ENCODE peak calls at places on chromosomes 3 and 15, in five cellular contexts. V is hepatic stellate cell, E is spleen, M is AG08396, T is epithelial cell of prostate. N is an unnamed sample.

GRCh38 chr3:9384141-9384828 is 13.1 kb upstream of the SETD5 start:
- DNase-seq in T (no peak), M (no peak), E (no peak), V (no peak), N (no peak)

GRCh38 chr15:101526021-101526420 is 36.5 kb upstream of the PCSK6 start:
- DNase-seq in M (no peak), E (no peak), V (no peak), T (no peak), N (no peak)

GRCh38 chr15:98753726-98754125 is 105.4 kb downstream of the IGF1R start:
- DNase-seq in T (no peak), M (no peak), E (no peak), V (no peak), N (peak; percentile 24)

GRCh38 chr3:146605106-146605505 is at the start of gene PLSCR5:
- DNase-seq in E (no peak), V (no peak), T (peak; percentile 27), M (no peak), N (no peak)

GRCh38 chr3:125003369-125003853 is 52.4 kb downstream of the HEG1 start:
- DNase-seq in V (no peak), T (no peak), M (peak; percentile 63), E (no peak), N (no peak)

GRCh38 chr3:127152676-127153505 is 40.0 kb upstream of the PRR23E start:
- DNase-seq in T (no peak), V (no peak), M (no peak), E (peak; percentile 40), N (no peak)

GRCh38 chr3:186824430-186825139 is 17.9 kb upstream of the ADIPOQ start:
- DNase-seq in E (no peak), T (no peak), M (no peak), V (no peak), N (no peak)

GRCh38 chr3:165854696-165855095 is 17.5 kb upstream of the BCHE start:
- DNase-seq in V (peak; percentile 1), M (no peak), T (no peak), E (no peak), N (peak; percentile 20)

GRCh38 chr3:194483850-194484249 is 3.0 kb downstream of the ATP13A3 start:
- DNase-seq in E (no peak), T (no peak), M (no peak), V (no peak), N (no peak)

GRCh38 chr3:12658593-12659058 is 5.3 kb downstream of the RAF1 start:
- DNase-seq in E (no peak), T (no peak), V (no peak), M (peak; percentile 72), N (peak; percentile 72)

GRCh38 chr3:25648107-25648535 is 16.6 kb downstream of the TOP2B start:
- DNase-seq in E (no peak), V (peak; percentile 41), T (peak; percentile 12), M (peak; percentile 63), N (peak; percentile 69)

GRCh38 chr15:101107101-101107500 is 144.7 kb downstream of the CHSY1 start:
- DNase-seq in V (no peak), E (peak; percentile 54), T (no peak), M (no peak), N (no peak)

GRCh38 chr3:172749201-172749965 is 1.1 kb upstream of the ECT2 start:
- DNase-seq in T (peak; percentile 74), V (peak; percentile 69), M (peak; percentile 65), E (no peak), N (peak; percentile 79)

GRCh38 chr3:48232734-48233133 is 8.2 kb upstream of the ZNF589 start:
- DNase-seq in V (no peak), M (peak; percentile 64), E (peak; percentile 87), T (no peak), N (peak; percentile 83)

GRCh38 chr15:71752085-71752484 is 58.3 kb upstream of the NR2E3 start:
- DNase-seq in T (no peak), V (no peak), M (no peak), E (no peak), N (no peak)

GRCh38 chr15:80662756-80663553 is 32.2 kb upstream of the ABHD17C start:
- DNase-seq in T (peak; percentile 95), V (no peak), M (no peak), E (no peak), N (no peak)

GRCh38 chr15:89785771-89786135 is 9.6 kb downstream of the MESP2 start:
- DNase-seq in T (no peak), V (no peak), E (no peak), M (no peak), N (no peak)

GRCh38 chr15:55240125-55240760 is 43.5 kb upstream of the RSL24D1 start:
- DNase-seq in V (no peak), E (no peak), T (no peak), M (no peak), N (no peak)

GRCh38 chr3:129184396-129184656 is 630 bp upstream of the CNBP start:
- DNase-seq in V (no peak), T (no peak), M (peak; percentile 29), E (no peak), N (no peak)

GRCh38 chr15:74505837-74506514 is 35.0 kb upstream of the ARID3B start:
- DNase-seq in M (no peak), T (no peak), E (no peak), V (no peak), N (peak; percentile 26)

N was measured in GM03348.